ENCODE peak calls at places on chromosomes 12 and 14, in seven cellular contexts. One of them, this sample, is unnamed.

GRCh38 chr12:121765573-121765972 is 27.9 kb downstream of the RHOF start:
- DNase-seq in bronchial epithelial cell: peak; percentile 60
- DNase-seq in RWPE1: peak; percentile 67
- DNase-seq in fibroblast of villous mesenchyme: peak; percentile 93
- DNase-seq in BJ: peak; percentile 70
- DNase-seq in K562: peak; percentile 66
- DNase-seq in choroid plexus epithelial cell: peak; percentile 91
- DNase-seq in this sample: no peak

GRCh38 chr14:35261774-35262173 is 30.4 kb upstream of the PSMA6 start:
- DNase-seq in bronchial epithelial cell: peak; percentile 4
- DNase-seq in RWPE1: no peak
- DNase-seq in fibroblast of villous mesenchyme: peak; percentile 33
- DNase-seq in BJ: no peak
- DNase-seq in K562: no peak
- DNase-seq in choroid plexus epithelial cell: peak; percentile 57
- DNase-seq in this sample: no peak

GRCh38 chr12:88698471-88698870 is 118.2 kb upstream of the KITLG start:
- DNase-seq in bronchial epithelial cell: no peak
- DNase-seq in RWPE1: no peak
- DNase-seq in fibroblast of villous mesenchyme: no peak
- DNase-seq in BJ: no peak
- DNase-seq in K562: no peak
- DNase-seq in choroid plexus epithelial cell: no peak
- DNase-seq in this sample: no peak

GRCh38 chr14:85122690-85123089 is 407.3 kb upstream of the FLRT2 start:
- DNase-seq in bronchial epithelial cell: peak; percentile 37
- DNase-seq in RWPE1: no peak
- DNase-seq in fibroblast of villous mesenchyme: peak; percentile 82
- DNase-seq in BJ: no peak
- DNase-seq in K562: no peak
- DNase-seq in choroid plexus epithelial cell: peak; percentile 96
- DNase-seq in this sample: no peak

GRCh38 chr12:100718212-100718611 is 76.4 kb upstream of the ANO4 start:
- DNase-seq in bronchial epithelial cell: no peak
- DNase-seq in RWPE1: no peak
- DNase-seq in fibroblast of villous mesenchyme: peak; percentile 54
- DNase-seq in BJ: peak; percentile 31
- DNase-seq in K562: no peak
- DNase-seq in choroid plexus epithelial cell: peak; percentile 12
- DNase-seq in this sample: no peak

GRCh38 chr14:49982522-49982951 is 89.7 kb downstream of the ARF6 start:
- DNase-seq in bronchial epithelial cell: peak; percentile 68
- DNase-seq in RWPE1: no peak
- DNase-seq in fibroblast of villous mesenchyme: peak; percentile 82
- DNase-seq in BJ: no peak
- DNase-seq in K562: no peak
- DNase-seq in choroid plexus epithelial cell: peak; percentile 96
- DNase-seq in this sample: no peak

GRCh38 chr14:88323520-88324199 is 591 bp upstream of the KCNK10 start:
- DNase-seq in bronchial epithelial cell: no peak
- DNase-seq in RWPE1: no peak
- DNase-seq in fibroblast of villous mesenchyme: no peak
- DNase-seq in BJ: no peak
- DNase-seq in K562: no peak
- DNase-seq in choroid plexus epithelial cell: peak; percentile 24
- DNase-seq in this sample: peak; percentile 85

GRCh38 chr12:77337327-77337726 is 272.0 kb upstream of the E2F7 start:
- DNase-seq in bronchial epithelial cell: no peak
- DNase-seq in RWPE1: no peak
- DNase-seq in fibroblast of villous mesenchyme: no peak
- DNase-seq in BJ: no peak
- DNase-seq in K562: no peak
- DNase-seq in choroid plexus epithelial cell: no peak
- DNase-seq in this sample: no peak

GRCh38 chr14:56121786-56122185 is 3.6 kb downstream of the PELI2 start:
- DNase-seq in bronchial epithelial cell: no peak
- DNase-seq in RWPE1: no peak
- DNase-seq in fibroblast of villous mesenchyme: peak; percentile 44
- DNase-seq in BJ: no peak
- DNase-seq in K562: no peak
- DNase-seq in choroid plexus epithelial cell: no peak
- DNase-seq in this sample: no peak

GRCh38 chr12:33486058-33486457 is 46.4 kb upstream of the SYT10 start:
- DNase-seq in bronchial epithelial cell: peak; percentile 1
- DNase-seq in RWPE1: no peak
- DNase-seq in fibroblast of villous mesenchyme: no peak
- DNase-seq in BJ: no peak
- DNase-seq in K562: no peak
- DNase-seq in choroid plexus epithelial cell: no peak
- DNase-seq in this sample: no peak

GRCh38 chr14:89621009-89621421 is 204.0 kb upstream of the FOXN3 start:
- DNase-seq in bronchial epithelial cell: no peak
- DNase-seq in RWPE1: no peak
- DNase-seq in fibroblast of villous mesenchyme: no peak
- DNase-seq in BJ: no peak
- DNase-seq in K562: no peak
- DNase-seq in choroid plexus epithelial cell: no peak
- DNase-seq in this sample: no peak

GRCh38 chr12:89138048-89138852 is 214.1 kb downstream of the DUSP6 start:
- DNase-seq in bronchial epithelial cell: peak; percentile 67
- DNase-seq in RWPE1: no peak
- DNase-seq in fibroblast of villous mesenchyme: peak; percentile 67
- DNase-seq in BJ: no peak
- DNase-seq in K562: no peak
- DNase-seq in choroid plexus epithelial cell: peak; percentile 18
- DNase-seq in this sample: no peak

GRCh38 chr14:50082784-50083466 is 33.4 kb downstream of the VCPKMT start:
- DNase-seq in bronchial epithelial cell: peak; percentile 76
- DNase-seq in RWPE1: no peak
- DNase-seq in fibroblast of villous mesenchyme: no peak
- DNase-seq in BJ: no peak
- DNase-seq in K562: no peak
- DNase-seq in choroid plexus epithelial cell: peak; percentile 70
- DNase-seq in this sample: no peak

GRCh38 chr12:40101747-40102146 is 4.1 kb downstream of the SLC2A13 start:
- DNase-seq in bronchial epithelial cell: no peak
- DNase-seq in RWPE1: no peak
- DNase-seq in fibroblast of villous mesenchyme: no peak
- DNase-seq in BJ: no peak
- DNase-seq in K562: no peak
- DNase-seq in choroid plexus epithelial cell: no peak
- DNase-seq in this sample: no peak

GRCh38 chr14:104505085-104506074 is 74.2 kb upstream of the C14orf180 start:
- DNase-seq in bronchial epithelial cell: no peak
- DNase-seq in RWPE1: no peak
- DNase-seq in fibroblast of villous mesenchyme: no peak
- DNase-seq in BJ: no peak
- DNase-seq in K562: no peak
- DNase-seq in choroid plexus epithelial cell: no peak
- DNase-seq in this sample: no peak

GRCh38 chr12:110850762-110851161 is 4.0 kb downstream of the CCDC63 start:
- DNase-seq in bronchial epithelial cell: no peak
- DNase-seq in RWPE1: no peak
- DNase-seq in fibroblast of villous mesenchyme: no peak
- DNase-seq in BJ: no peak
- DNase-seq in K562: no peak
- DNase-seq in choroid plexus epithelial cell: no peak
- DNase-seq in this sample: no peak

GRCh38 chr12:119642986-119643385 is 24.9 kb upstream of the PRKAB1 start:
- DNase-seq in bronchial epithelial cell: no peak
- DNase-seq in RWPE1: no peak
- DNase-seq in fibroblast of villous mesenchyme: no peak
- DNase-seq in BJ: no peak
- DNase-seq in K562: peak; percentile 29
- DNase-seq in choroid plexus epithelial cell: no peak
- DNase-seq in this sample: no peak

GRCh38 chr12:76346798-76347420 is 1.3 kb downstream of the BBS10 start:
- DNase-seq in bronchial epithelial cell: peak; percentile 55
- DNase-seq in RWPE1: peak; percentile 35
- DNase-seq in fibroblast of villous mesenchyme: peak; percentile 74
- DNase-seq in BJ: no peak
- DNase-seq in K562: no peak
- DNase-seq in choroid plexus epithelial cell: peak; percentile 85
- DNase-seq in this sample: no peak

GRCh38 chr14:24289649-24290283 is 9.8 kb downstream of the DHRS1 start:
- DNase-seq in bronchial epithelial cell: no peak
- DNase-seq in RWPE1: no peak
- DNase-seq in fibroblast of villous mesenchyme: no peak
- DNase-seq in BJ: no peak
- DNase-seq in K562: no peak
- DNase-seq in choroid plexus epithelial cell: no peak
- DNase-seq in this sample: no peak

GRCh38 chr14:20436363-20436755 is 393 bp upstream of the KLHL33 start:
- DNase-seq in bronchial epithelial cell: peak; percentile 55
- DNase-seq in RWPE1: peak; percentile 34
- DNase-seq in fibroblast of villous mesenchyme: no peak
- DNase-seq in BJ: peak; percentile 18
- DNase-seq in K562: no peak
- DNase-seq in choroid plexus epithelial cell: peak; percentile 85
- DNase-seq in this sample: no peak

GRCh38 chr14:94992046-94992445 is 165.3 kb downstream of the DICER1 start:
- DNase-seq in bronchial epithelial cell: peak; percentile 81
- DNase-seq in RWPE1: peak; percentile 70
- DNase-seq in fibroblast of villous mesenchyme: no peak
- DNase-seq in BJ: no peak
- DNase-seq in K562: no peak
- DNase-seq in choroid plexus epithelial cell: no peak
- DNase-seq in this sample: no peak

GRCh38 chr12:131399000-131399399 is 311.9 kb upstream of the SFSWAP start:
- DNase-seq in bronchial epithelial cell: no peak
- DNase-seq in RWPE1: no peak
- DNase-seq in fibroblast of villous mesenchyme: no peak
- DNase-seq in BJ: no peak
- DNase-seq in K562: no peak
- DNase-seq in choroid plexus epithelial cell: no peak
- DNase-seq in this sample: no peak

GRCh38 chr12:50110762-50111416 is 1.1 kb upstream of the COX14 start:
- DNase-seq in bronchial epithelial cell: no peak
- DNase-seq in RWPE1: no peak
- DNase-seq in fibroblast of villous mesenchyme: peak; percentile 56
- DNase-seq in BJ: no peak
- DNase-seq in K562: no peak
- DNase-seq in choroid plexus epithelial cell: peak; percentile 53
- DNase-seq in this sample: peak; percentile 82

GRCh38 chr12:121579981-121580868 is 598 bp downstream of the KDM2B start:
- DNase-seq in bronchial epithelial cell: peak; percentile 13
- DNase-seq in RWPE1: peak; percentile 65
- DNase-seq in fibroblast of villous mesenchyme: peak; percentile 80
- DNase-seq in BJ: no peak
- DNase-seq in K562: peak; percentile 83
- DNase-seq in choroid plexus epithelial cell: peak; percentile 55
- DNase-seq in this sample: no peak

GRCh38 chr12:109940339-109940923 is 40.4 kb downstream of the TCHP start:
- DNase-seq in bronchial epithelial cell: no peak
- DNase-seq in RWPE1: no peak
- DNase-seq in fibroblast of villous mesenchyme: no peak
- DNase-seq in BJ: no peak
- DNase-seq in K562: no peak
- DNase-seq in choroid plexus epithelial cell: no peak
- DNase-seq in this sample: no peak

GRCh38 chr12:122021193-122021821 is 377 bp upstream of the BCL7A start:
- DNase-seq in bronchial epithelial cell: no peak
- DNase-seq in RWPE1: no peak
- DNase-seq in fibroblast of villous mesenchyme: no peak
- DNase-seq in BJ: no peak
- DNase-seq in K562: no peak
- DNase-seq in choroid plexus epithelial cell: peak; percentile 13
- DNase-seq in this sample: no peak

GRCh38 chr12:104638760-104639319 is 182.1 kb downstream of the CHST11 start:
- DNase-seq in bronchial epithelial cell: no peak
- DNase-seq in RWPE1: no peak
- DNase-seq in fibroblast of villous mesenchyme: no peak
- DNase-seq in BJ: no peak
- DNase-seq in K562: no peak
- DNase-seq in choroid plexus epithelial cell: no peak
- DNase-seq in this sample: no peak
- TF ChIP-seq CTCF in bronchial epithelial cell: no peak
- TF ChIP-seq CTCF in RWPE1: no peak
- TF ChIP-seq CTCF in fibroblast of villous mesenchyme: no peak
- TF ChIP-seq CTCF in BJ: no peak
- TF ChIP-seq CTCF in K562: no peak
- TF ChIP-seq CTCF in choroid plexus epithelial cell: no peak
- TF ChIP-seq CTCF in this sample: no peak

GRCh38 chr14:45990252-45990651 is 661.3 kb downstream of the RPL10L start:
- DNase-seq in bronchial epithelial cell: peak; percentile 4
- DNase-seq in RWPE1: no peak
- DNase-seq in fibroblast of villous mesenchyme: no peak
- DNase-seq in BJ: no peak
- DNase-seq in K562: peak; percentile 3
- DNase-seq in choroid plexus epithelial cell: peak; percentile 1
- DNase-seq in this sample: no peak
- TF ChIP-seq CTCF in bronchial epithelial cell: peak; percentile 27
- TF ChIP-seq CTCF in RWPE1: no peak
- TF ChIP-seq CTCF in fibroblast of villous mesenchyme: peak; percentile 26
- TF ChIP-seq CTCF in BJ: no peak
- TF ChIP-seq CTCF in K562: no peak
- TF ChIP-seq CTCF in choroid plexus epithelial cell: peak; percentile 33
- TF ChIP-seq CTCF in this sample: peak; percentile 47

GRCh38 chr14:52950898-52951729 is at the start of gene FERMT2:
- DNase-seq in bronchial epithelial cell: peak; percentile 35
- DNase-seq in RWPE1: peak; percentile 71
- DNase-seq in fibroblast of villous mesenchyme: peak; percentile 89
- DNase-seq in BJ: no peak
- DNase-seq in K562: peak; percentile 59
- DNase-seq in choroid plexus epithelial cell: peak; percentile 88
- DNase-seq in this sample: peak; percentile 96

GRCh38 chr14:52949711-52950409 is 990 bp downstream of the FERMT2 start:
- DNase-seq in bronchial epithelial cell: peak; percentile 61
- DNase-seq in RWPE1: peak; percentile 51
- DNase-seq in fibroblast of villous mesenchyme: peak; percentile 62
- DNase-seq in BJ: no peak
- DNase-seq in K562: no peak
- DNase-seq in choroid plexus epithelial cell: peak; percentile 70
- DNase-seq in this sample: no peak

GRCh38 chr14:52949249-52949648 is 1.6 kb downstream of the FERMT2 start:
- DNase-seq in bronchial epithelial cell: no peak
- DNase-seq in RWPE1: no peak
- DNase-seq in fibroblast of villous mesenchyme: no peak
- DNase-seq in BJ: no peak
- DNase-seq in K562: no peak
- DNase-seq in choroid plexus epithelial cell: no peak
- DNase-seq in this sample: no peak

GRCh38 chr14:52950410-52950897 is 396 bp downstream of the FERMT2 start:
- DNase-seq in bronchial epithelial cell: peak; percentile 21
- DNase-seq in RWPE1: peak; percentile 30
- DNase-seq in fibroblast of villous mesenchyme: peak; percentile 44
- DNase-seq in BJ: no peak
- DNase-seq in K562: peak; percentile 4
- DNase-seq in choroid plexus epithelial cell: peak; percentile 42
- DNase-seq in this sample: no peak

GRCh38 chr14:52951730-52952481 is 1.1 kb upstream of the FERMT2 start:
- DNase-seq in bronchial epithelial cell: peak; percentile 48
- DNase-seq in RWPE1: peak; percentile 66
- DNase-seq in fibroblast of villous mesenchyme: peak; percentile 79
- DNase-seq in BJ: no peak
- DNase-seq in K562: no peak
- DNase-seq in choroid plexus epithelial cell: peak; percentile 92
- DNase-seq in this sample: no peak
- TF ChIP-seq CTCF in bronchial epithelial cell: no peak
- TF ChIP-seq CTCF in RWPE1: peak; percentile 74
- TF ChIP-seq CTCF in fibroblast of villous mesenchyme: peak; percentile 59
- TF ChIP-seq CTCF in BJ: peak; percentile 67
- TF ChIP-seq CTCF in K562: no peak
- TF ChIP-seq CTCF in choroid plexus epithelial cell: peak; percentile 70
- TF ChIP-seq CTCF in this sample: peak; percentile 77

GRCh38 chr12:4366090-4366489 is 13.4 kb downstream of the FGF23 start:
- DNase-seq in bronchial epithelial cell: no peak
- DNase-seq in RWPE1: no peak
- DNase-seq in fibroblast of villous mesenchyme: no peak
- DNase-seq in BJ: no peak
- DNase-seq in K562: no peak
- DNase-seq in choroid plexus epithelial cell: no peak
- DNase-seq in this sample: no peak
- TF ChIP-seq CTCF in bronchial epithelial cell: no peak
- TF ChIP-seq CTCF in RWPE1: no peak
- TF ChIP-seq CTCF in fibroblast of villous mesenchyme: no peak
- TF ChIP-seq CTCF in BJ: no peak
- TF ChIP-seq CTCF in K562: no peak
- TF ChIP-seq CTCF in choroid plexus epithelial cell: no peak
- TF ChIP-seq CTCF in this sample: no peak

This sample was measured in chondrocyte.